ENCODE peak calls at places on chromosomes 11 and 22, in five cellular contexts. One of them, this sample, is unnamed.

GRCh38 chr11:17277024-17277584 is 565 bp downstream of the NUCB2 start:
- DNase-seq in right lobe of liver: no peak
- DNase-seq in gastrocnemius medialis: peak
- DNase-seq in transverse colon: no peak
- DNase-seq in suprapubic skin: peak
- DNase-seq in this sample: no peak

GRCh38 chr11:19311306-19312030 is 70.7 kb upstream of the E2F8 start:
- DNase-seq in right lobe of liver: peak
- DNase-seq in gastrocnemius medialis: no peak
- DNase-seq in transverse colon: peak
- DNase-seq in suprapubic skin: no peak
- DNase-seq in this sample: peak

GRCh38 chr11:32466279-32466915 is 31.1 kb upstream of the WT1 start:
- DNase-seq in right lobe of liver: no peak
- DNase-seq in gastrocnemius medialis: no peak
- DNase-seq in transverse colon: no peak
- DNase-seq in suprapubic skin: no peak
- DNase-seq in this sample: no peak

GRCh38 chr22:17767236-17768065 is 6.8 kb downstream of the BID start:
- DNase-seq in right lobe of liver: no peak
- DNase-seq in gastrocnemius medialis: no peak
- DNase-seq in transverse colon: no peak
- DNase-seq in suprapubic skin: no peak
- DNase-seq in this sample: no peak

GRCh38 chr11:76782526-76783293 is 446 bp upstream of the TSKU start:
- DNase-seq in right lobe of liver: peak
- DNase-seq in gastrocnemius medialis: peak
- DNase-seq in transverse colon: peak
- DNase-seq in suprapubic skin: peak
- DNase-seq in this sample: peak

GRCh38 chr11:64564419-64564818 is 26.6 kb upstream of the SLC22A12 start:
- DNase-seq in right lobe of liver: no peak
- DNase-seq in gastrocnemius medialis: no peak
- DNase-seq in transverse colon: no peak
- DNase-seq in suprapubic skin: no peak
- DNase-seq in this sample: no peak

GRCh38 chr22:18954333-18954732 is 18.2 kb upstream of the PRODH start:
- DNase-seq in right lobe of liver: peak
- DNase-seq in gastrocnemius medialis: peak
- DNase-seq in transverse colon: peak
- DNase-seq in suprapubic skin: peak
- DNase-seq in this sample: peak

GRCh38 chr11:67318239-67318555 is 14.9 kb downstream of the SSH3 start:
- DNase-seq in right lobe of liver: no peak
- DNase-seq in gastrocnemius medialis: no peak
- DNase-seq in transverse colon: no peak
- DNase-seq in suprapubic skin: no peak
- DNase-seq in this sample: no peak

GRCh38 chr11:73579641-73580434 is 18.1 kb downstream of the FAM168A start:
- DNase-seq in right lobe of liver: no peak
- DNase-seq in gastrocnemius medialis: no peak
- DNase-seq in transverse colon: no peak
- DNase-seq in suprapubic skin: no peak
- DNase-seq in this sample: no peak

GRCh38 chr11:370087-370941 is 1.0 kb downstream of the B4GALNT4 start:
- DNase-seq in right lobe of liver: no peak
- DNase-seq in gastrocnemius medialis: no peak
- DNase-seq in transverse colon: no peak
- DNase-seq in suprapubic skin: peak
- DNase-seq in this sample: no peak

GRCh38 chr11:10298342-10298741 is 4.3 kb upstream of the SBF2 start:
- DNase-seq in right lobe of liver: no peak
- DNase-seq in gastrocnemius medialis: no peak
- DNase-seq in transverse colon: no peak
- DNase-seq in suprapubic skin: no peak
- DNase-seq in this sample: no peak

GRCh38 chr11:61769169-61769920 is 16.9 kb downstream of the MYRF start:
- DNase-seq in right lobe of liver: no peak
- DNase-seq in gastrocnemius medialis: no peak
- DNase-seq in transverse colon: no peak
- DNase-seq in suprapubic skin: no peak
- DNase-seq in this sample: no peak

GRCh38 chr22:49966716-49967332 is 6.3 kb downstream of the PIM3 start:
- DNase-seq in right lobe of liver: peak
- DNase-seq in gastrocnemius medialis: no peak
- DNase-seq in transverse colon: peak
- DNase-seq in suprapubic skin: peak
- DNase-seq in this sample: peak

GRCh38 chr22:49966041-49966715 is 5.6 kb downstream of the PIM3 start:
- DNase-seq in right lobe of liver: peak
- DNase-seq in gastrocnemius medialis: no peak
- DNase-seq in transverse colon: peak
- DNase-seq in suprapubic skin: peak
- DNase-seq in this sample: no peak

GRCh38 chr22:49964493-49965290 is 4.1 kb downstream of the PIM3 start:
- DNase-seq in right lobe of liver: peak
- DNase-seq in gastrocnemius medialis: no peak
- DNase-seq in transverse colon: peak
- DNase-seq in suprapubic skin: peak
- DNase-seq in this sample: no peak

GRCh38 chr22:49964136-49964492 is 3.5 kb downstream of the PIM3 start:
- DNase-seq in right lobe of liver: peak
- DNase-seq in gastrocnemius medialis: no peak
- DNase-seq in transverse colon: peak
- DNase-seq in suprapubic skin: peak
- DNase-seq in this sample: no peak

DNA sequence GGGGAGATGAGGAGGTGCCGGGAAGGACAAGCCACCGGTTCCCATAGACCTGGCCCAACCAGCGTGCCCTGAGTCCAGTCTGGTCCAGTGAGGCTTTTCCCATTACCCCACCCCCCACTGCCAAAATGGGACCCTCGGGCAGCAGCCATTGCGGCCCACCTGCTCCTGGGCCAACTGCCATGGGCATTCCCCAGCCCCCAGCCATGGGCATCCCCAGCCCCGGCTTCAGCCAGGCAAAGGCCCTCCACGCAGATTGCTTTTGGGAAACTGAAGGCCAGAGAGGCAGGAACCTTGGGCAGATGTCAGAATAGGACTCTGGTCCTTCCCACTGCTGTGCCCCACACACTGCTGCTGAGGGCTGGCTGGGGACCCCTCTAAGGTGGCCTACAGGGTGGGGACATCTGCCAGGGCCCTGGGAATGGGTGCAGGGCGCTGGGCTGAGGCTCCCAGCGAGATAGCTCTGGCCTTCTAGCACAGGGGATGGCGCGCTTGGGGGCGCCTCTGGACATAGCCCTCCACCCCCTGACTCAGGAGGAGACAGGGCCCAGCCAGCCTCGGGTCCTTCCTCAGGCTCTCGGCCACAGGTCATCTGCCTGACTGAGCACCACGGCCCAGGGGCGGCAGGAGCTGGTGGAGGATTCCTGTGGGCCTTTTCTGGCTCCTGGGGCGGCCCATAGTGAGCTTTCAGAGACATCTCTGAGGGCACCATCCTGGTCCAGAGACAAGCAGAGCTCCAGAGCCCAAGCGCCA is 4.9 kb downstream of the PIM3 start:
- DNase-seq in right lobe of liver: peak
- DNase-seq in gastrocnemius medialis: no peak
- DNase-seq in transverse colon: peak
- DNase-seq in suprapubic skin: peak
- DNase-seq in this sample: no peak
- TF ChIP-seq POLR2A in right lobe of liver: no peak
- TF ChIP-seq POLR2A in gastrocnemius medialis: no peak
- TF ChIP-seq POLR2A in transverse colon: peak
- TF ChIP-seq POLR2A in suprapubic skin: no peak
- TF ChIP-seq POLR2A in this sample: no peak

DNA sequence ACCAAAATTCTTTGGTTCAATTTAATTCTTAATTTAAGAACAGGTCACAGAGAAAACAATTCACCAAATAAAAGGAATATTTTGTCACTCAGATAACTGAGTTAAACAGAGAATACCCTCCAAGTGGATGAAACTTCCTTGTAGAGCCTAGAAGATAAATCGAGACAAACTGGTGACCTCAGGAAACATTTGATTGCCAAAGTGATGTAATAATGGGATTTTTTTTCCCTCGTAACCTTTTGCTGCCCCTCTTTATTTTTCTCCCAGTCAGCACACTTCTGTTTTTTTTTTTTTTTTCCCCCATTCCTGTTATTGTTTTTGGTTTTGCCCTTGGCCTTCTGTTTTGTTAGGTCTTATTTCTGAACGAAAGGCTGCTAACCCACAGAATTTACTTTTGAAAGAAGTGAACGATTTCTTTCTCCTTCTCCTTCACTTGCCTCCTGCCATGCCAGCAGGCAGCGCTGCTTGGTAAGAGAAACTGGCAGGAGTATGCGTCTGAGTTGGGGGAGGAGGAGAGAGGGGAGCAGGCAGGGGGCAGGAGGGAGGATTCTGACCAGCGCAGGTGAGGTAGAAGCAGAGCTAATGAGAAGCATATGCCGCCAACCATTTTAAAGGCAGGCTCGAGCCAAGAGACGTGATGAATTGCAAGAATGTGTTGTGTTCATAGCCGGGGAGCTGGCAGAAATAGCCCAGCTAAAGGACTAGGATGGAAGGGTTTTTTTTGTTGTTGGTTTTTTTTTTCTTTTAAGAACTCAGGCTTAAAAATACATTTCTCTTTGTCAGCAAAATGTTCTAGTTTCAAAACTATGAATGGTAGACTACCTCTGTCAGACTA is 121.9 kb upstream of the MTMR2 start:
- DNase-seq in right lobe of liver: no peak
- DNase-seq in gastrocnemius medialis: no peak
- DNase-seq in transverse colon: no peak
- DNase-seq in suprapubic skin: no peak
- DNase-seq in this sample: peak
- TF ChIP-seq CTCF in right lobe of liver: no peak
- TF ChIP-seq CTCF in gastrocnemius medialis: no peak
- TF ChIP-seq CTCF in transverse colon: no peak
- TF ChIP-seq CTCF in suprapubic skin: peak
- TF ChIP-seq CTCF in this sample: no peak

DNA sequence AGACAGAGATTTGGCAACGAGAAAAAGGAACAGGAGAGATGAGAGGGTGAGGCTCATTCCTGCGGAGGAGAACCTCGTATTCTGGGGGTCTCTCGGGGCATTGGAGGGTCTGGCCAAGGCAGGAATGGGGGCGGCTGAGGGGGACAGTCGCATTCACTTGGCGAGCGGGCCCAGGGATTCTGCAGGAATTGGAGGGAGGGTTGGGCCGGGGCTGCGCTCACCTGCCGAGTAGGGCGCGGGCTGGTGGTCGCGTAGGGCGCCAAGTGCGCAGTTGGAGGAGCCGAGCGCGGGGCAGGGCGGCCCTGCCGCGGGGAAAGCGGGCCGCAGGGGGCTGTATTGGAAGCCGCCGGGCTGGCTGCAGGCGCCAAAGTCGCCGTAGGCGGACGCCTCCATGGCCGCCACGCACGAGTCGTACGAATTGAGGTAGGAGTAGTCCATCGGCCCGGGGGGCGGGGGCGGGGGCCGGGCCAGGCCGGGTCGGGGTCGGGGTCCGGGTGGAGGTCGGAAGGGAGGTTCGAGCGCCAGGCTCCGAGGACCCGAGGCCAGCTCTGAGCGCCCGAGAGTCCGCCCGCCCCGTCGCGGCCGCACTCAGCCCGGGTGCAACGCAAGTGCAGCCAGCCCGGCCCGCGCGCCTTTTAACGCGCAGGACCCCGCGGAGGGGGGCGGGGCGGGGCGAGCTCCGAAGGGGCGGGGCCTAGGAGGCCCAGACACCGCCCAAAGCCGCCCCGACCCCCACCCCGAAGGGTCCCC is at the start of gene PHOX2A:
- DNase-seq in right lobe of liver: no peak
- DNase-seq in gastrocnemius medialis: no peak
- DNase-seq in transverse colon: no peak
- DNase-seq in suprapubic skin: no peak
- DNase-seq in this sample: no peak
- H3K4me3 ChIP-seq in right lobe of liver: no peak
- H3K4me3 ChIP-seq in gastrocnemius medialis: peak
- H3K4me3 ChIP-seq in transverse colon: no peak
- H3K4me3 ChIP-seq in suprapubic skin: peak
- H3K4me3 ChIP-seq in this sample: peak

GRCh38 chr22:38755155-38755910 is 465 bp downstream of the SUN2 start:
- DNase-seq in right lobe of liver: peak
- DNase-seq in gastrocnemius medialis: peak
- DNase-seq in transverse colon: peak
- DNase-seq in suprapubic skin: peak
- DNase-seq in this sample: peak
- TF ChIP-seq POLR2A in right lobe of liver: peak
- TF ChIP-seq POLR2A in gastrocnemius medialis: peak
- TF ChIP-seq POLR2A in transverse colon: peak
- TF ChIP-seq POLR2A in suprapubic skin: no peak
- TF ChIP-seq POLR2A in this sample: no peak